ENCODE peak calls at places on chromosomes 13 and 19, in eight cellular contexts. V is keratinocyte; R is nephron progenitor cell; I is breast epithelium; Q is fibroblast of mammary gland; Z is glutamatergic neuron; H is cardiac fibroblast; J is CD8-positive, alpha-beta T cell. W is an unnamed sample.

GRCh38 chr13:101499406-101499805 is 46.9 kb downstream of the ITGBL1 start:
- DNase-seq in I (no peak), Q (peak; percentile 79), V (no peak), Z (no peak), H (peak; percentile 33), R (no peak), J (no peak), W (no peak)

GRCh38 chr13:71290963-71291937 is 575.8 kb downstream of the DACH1 start:
- DNase-seq in Q (peak; percentile 58), Z (no peak), R (no peak), I (no peak), H (peak; percentile 81), V (peak; percentile 2), J (peak; percentile 57), W (peak; percentile 48)

GRCh38 chr13:44303681-44304432 is 69.8 kb upstream of the SERP2 start:
- DNase-seq in V (no peak), J (no peak), R (no peak), Q (peak; percentile 33), Z (no peak), H (no peak), I (no peak), W (no peak)

GRCh38 chr19:18562086-18562485 is 4.4 kb downstream of the KXD1 start:
- DNase-seq in I (peak; percentile 34), Z (no peak), Q (peak; percentile 44), H (peak; percentile 56), R (no peak), V (no peak), J (no peak), W (no peak)

GRCh38 chr13:113653264-113654174 is 4.5 kb downstream of the ATP4B start:
- DNase-seq in H (no peak), J (peak; percentile 63), I (no peak), Z (peak; percentile 18), Q (no peak), V (no peak), R (no peak), W (peak; percentile 8)

GRCh38 chr19:33332248-33332647 is 29.9 kb upstream of the CEBPA start:
- DNase-seq in Q (no peak), R (no peak), I (no peak), Z (no peak), H (no peak), J (no peak), V (no peak), W (no peak)

GRCh38 chr13:65926750-65927171 is 1303.4 kb downstream of the PCDH9 start:
- DNase-seq in R (peak; percentile 21), H (no peak), V (no peak), Q (no peak), I (no peak), Z (peak; percentile 33), J (no peak), W (no peak)

GRCh38 chr13:71773534-71773933 is 93.5 kb downstream of the DACH1 start:
- DNase-seq in V (no peak), Q (no peak), R (no peak), J (no peak), Z (no peak), H (no peak), I (no peak), W (no peak)

GRCh38 chr19:34733266-34733825 is 697 bp upstream of the ZNF181 start:
- DNase-seq in H (no peak), Q (no peak), V (no peak), R (peak; percentile 42), J (no peak), I (no peak), Z (no peak), W (no peak)

GRCh38 chr13:92649140-92649813 is 577.3 kb upstream of the GPC6 start:
- DNase-seq in H (no peak), Z (no peak), J (no peak), Q (no peak), I (no peak), V (no peak), R (no peak), W (no peak)

GRCh38 chr13:41007359-41008118 is 11.6 kb downstream of the ELF1 start:
- DNase-seq in J (no peak), H (peak; percentile 38), I (no peak), Q (no peak), Z (no peak), R (no peak), V (no peak), W (peak; percentile 35)

GRCh38 chr13:91813255-91813654 is 414.8 kb downstream of the GPC5 start:
- DNase-seq in V (no peak), J (no peak), Q (no peak), Z (no peak), R (no peak), I (no peak), H (no peak), W (no peak)

GRCh38 chr13:67238277-67238859 is 8.2 kb upstream of the PCDH9 start:
- DNase-seq in Z (no peak), Q (peak; percentile 48), R (no peak), H (peak; percentile 75), V (no peak), J (no peak), I (no peak), W (peak; percentile 46)

GRCh38 chr13:111115051-111115840 is at the start of gene ARHGEF7:
- DNase-seq in Q (no peak), V (no peak), H (no peak), R (peak; percentile 65), J (no peak), I (no peak), Z (peak; percentile 79), W (no peak)

GRCh38 chr13:28325022-28325421 is 169.9 kb downstream of the FLT1 start:
- DNase-seq in J (no peak), Z (no peak), R (no peak), V (no peak), H (peak; percentile 71), I (no peak), Q (peak; percentile 52), W (no peak)

GRCh38 chr13:101258071-101258470 is 158.2 kb downstream of the NALCN start:
- DNase-seq in J (no peak), V (no peak), Q (peak; percentile 92), R (peak; percentile 38), H (peak; percentile 98), I (no peak), Z (peak; percentile 51), W (peak; percentile 68)

GRCh38 chr19:1943661-1944087 is 2.7 kb downstream of the CSNK1G2 start:
- DNase-seq in R (no peak), Z (no peak), I (no peak), Q (no peak), J (no peak), H (no peak), V (no peak), W (no peak)

GRCh38 chr19:1942078-1942933 is 1.3 kb downstream of the CSNK1G2 start:
- DNase-seq in J (peak; percentile 90), I (peak; percentile 76), H (peak; percentile 73), V (peak; percentile 19), Q (peak; percentile 50), R (peak; percentile 82), Z (peak; percentile 88), W (peak; percentile 78)

GRCh38 chr19:1942934-1943555 is 2.1 kb downstream of the CSNK1G2 start:
- DNase-seq in R (peak; percentile 30), J (no peak), H (no peak), Q (no peak), V (no peak), I (no peak), Z (no peak), W (no peak)

GRCh38 chr19:1944088-1944915 is 3.3 kb downstream of the CSNK1G2 start:
- DNase-seq in Q (no peak), I (no peak), H (no peak), J (no peak), Z (no peak), V (no peak), R (no peak), W (no peak)

GRCh38 chr19:1941146-1942077 is at the start of gene CSNK1G2:
- DNase-seq in I (peak; percentile 41), Z (no peak), R (peak; percentile 37), H (no peak), Q (no peak), J (no peak), V (no peak), W (no peak)
- TF ChIP-seq CTCF in I (no peak), Z (no peak), R (no peak), H (no peak), Q (no peak), J (no peak), V (peak; percentile 46), W (no peak)

GRCh38 chr19:6047741-6048231 is 62.5 kb downstream of the RFX2 start:
- DNase-seq in Q (peak; percentile 46), J (no peak), H (peak; percentile 51), R (peak; percentile 49), I (no peak), Z (peak; percentile 64), V (no peak), W (peak; percentile 55)
- TF ChIP-seq CTCF in Q (peak; percentile 75), J (no peak), H (peak; percentile 70), R (peak; percentile 72), I (peak; percentile 17), Z (no peak), V (peak; percentile 47), W (peak; percentile 70)

DNA sequence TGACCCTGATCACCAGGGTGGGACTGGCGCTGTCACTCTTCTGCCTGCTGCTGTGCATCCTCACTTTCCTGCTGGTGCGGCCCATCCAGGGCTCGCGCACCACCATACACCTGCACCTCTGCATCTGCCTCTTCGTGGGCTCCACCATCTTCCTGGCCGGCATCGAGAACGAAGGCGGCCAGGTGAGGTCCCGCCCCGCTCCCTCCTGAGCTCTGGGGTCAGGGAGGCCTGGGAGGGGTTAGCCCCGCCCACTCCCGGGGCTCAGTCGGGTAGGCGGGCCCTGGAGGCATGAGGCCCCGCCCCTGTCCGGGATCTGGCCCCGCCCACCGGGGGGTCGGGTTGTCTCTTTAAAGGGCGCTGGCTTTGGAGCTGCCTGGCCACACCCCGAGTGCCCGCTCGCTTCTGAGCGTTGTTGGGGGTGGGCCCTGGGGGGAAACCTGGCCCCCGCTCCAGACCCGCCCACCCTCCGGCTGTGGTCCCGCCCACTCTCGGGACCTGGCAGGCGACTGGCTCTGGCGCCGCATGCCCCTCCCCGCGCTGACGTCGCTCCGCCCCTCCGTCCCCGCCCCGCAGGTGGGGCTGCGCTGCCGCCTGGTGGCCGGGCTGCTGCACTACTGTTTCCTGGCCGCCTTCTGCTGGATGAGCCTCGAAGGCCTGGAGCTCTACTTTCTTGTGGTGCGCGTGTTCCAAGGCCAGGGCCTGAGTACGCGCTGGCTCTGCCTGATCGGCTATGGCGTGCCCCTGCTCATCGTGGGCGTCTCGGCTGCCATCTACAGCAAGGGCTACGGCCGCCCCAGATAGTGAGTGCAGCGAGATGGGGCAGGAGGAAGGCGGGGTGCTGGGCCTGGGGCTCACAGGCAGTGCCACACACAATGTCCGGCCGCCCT is 13.1 kb downstream of the DDX39A start:
- DNase-seq in V (no peak), R (peak; percentile 99), Z (peak; percentile 98), J (peak; percentile 88), I (peak; percentile 75), Q (peak; percentile 79), H (peak; percentile 82), W (peak; percentile 76)
- TF ChIP-seq CTCF in V (peak; percentile 95), R (peak; percentile 95), Z (peak; percentile 99), J (peak; percentile 91), I (peak; percentile 86), Q (peak; percentile 50), H (peak; percentile 72), W (peak; percentile 79)

DNA sequence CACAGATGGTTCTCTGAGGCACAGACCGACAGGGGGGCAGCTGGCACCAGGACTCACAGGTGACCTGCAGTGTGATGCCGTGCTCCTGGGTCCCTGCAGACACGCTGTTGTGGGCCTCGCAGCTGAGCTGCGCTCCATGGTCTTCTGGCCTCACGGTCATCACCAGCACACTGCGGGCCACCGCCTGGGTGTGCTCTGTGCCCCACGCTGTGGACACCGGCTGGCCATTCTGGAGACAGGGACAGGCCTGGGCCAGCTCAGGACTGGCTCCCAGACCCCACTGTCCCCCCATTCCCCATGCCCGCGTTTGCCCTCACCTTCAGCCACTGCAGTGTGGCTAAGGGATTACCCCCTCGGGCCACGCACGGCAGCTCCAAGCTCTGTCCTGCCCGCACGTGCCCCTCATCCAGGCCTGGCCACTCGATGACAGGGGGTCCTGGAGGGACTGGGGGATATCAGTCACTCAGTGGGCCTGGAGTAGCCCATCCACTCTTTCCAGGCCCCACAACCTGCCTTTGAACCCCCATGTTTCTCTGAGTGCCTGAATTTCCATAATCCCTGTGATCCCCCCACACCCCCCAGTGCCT is 3.3 kb downstream of the NPHS1 start:
- DNase-seq in Z (no peak), R (no peak), J (no peak), V (no peak), H (no peak), Q (no peak), I (no peak), W (no peak)
- TF ChIP-seq CTCF in Z (no peak), R (no peak), J (no peak), V (no peak), H (no peak), Q (no peak), I (no peak), W (no peak)